ENCODE peak calls at places on chromosomes 13 and 19, in four cellular contexts. One of them, this sample, is unnamed. For H4K20me1, the result is how much of the 10 kb centered on the place peaks cover.

GRCh38 chr13:95714142-95714832 is 37.3 kb downstream of the DNAJC3 start:
- DNase-seq in GM23338: no peak
- DNase-seq in mammary epithelial cell: peak
- DNase-seq in neural progenitor cell: no peak
- DNase-seq in this sample: peak

GRCh38 chr13:51861728-51862300 is at the start of gene CCDC70:
- DNase-seq in GM23338: no peak
- DNase-seq in mammary epithelial cell: peak
- DNase-seq in neural progenitor cell: no peak
- DNase-seq in this sample: no peak

GRCh38 chr13:59823495-59823894 is 340.2 kb downstream of the DIAPH3 start:
- DNase-seq in GM23338: no peak
- DNase-seq in mammary epithelial cell: peak
- DNase-seq in neural progenitor cell: no peak
- DNase-seq in this sample: peak

GRCh38 chr19:10643166-10643967 is 10.8 kb upstream of the ILF3 start:
- DNase-seq in GM23338: no peak
- DNase-seq in mammary epithelial cell: no peak
- DNase-seq in neural progenitor cell: no peak
- DNase-seq in this sample: no peak

GRCh38 chr13:99228737-99229691 is 28.4 kb downstream of the UBAC2 start:
- DNase-seq in GM23338: no peak
- DNase-seq in mammary epithelial cell: peak
- DNase-seq in neural progenitor cell: no peak
- DNase-seq in this sample: peak

GRCh38 chr19:31304877-31305312 is 44.3 kb downstream of the TSHZ3 start:
- DNase-seq in GM23338: no peak
- DNase-seq in mammary epithelial cell: no peak
- DNase-seq in neural progenitor cell: no peak
- DNase-seq in this sample: no peak

GRCh38 chr13:40231311-40231710 is 435.1 kb downstream of the FOXO1 start:
- DNase-seq in GM23338: no peak
- DNase-seq in mammary epithelial cell: no peak
- DNase-seq in neural progenitor cell: no peak
- DNase-seq in this sample: no peak

GRCh38 chr19:50293263-50294004 is 35.7 kb downstream of the KCNC3 start:
- DNase-seq in GM23338: no peak
- DNase-seq in mammary epithelial cell: no peak
- DNase-seq in neural progenitor cell: no peak
- DNase-seq in this sample: no peak

GRCh38 chr19:5372572-5373200 is 32.1 kb upstream of the PTPRS start:
- DNase-seq in GM23338: no peak
- DNase-seq in mammary epithelial cell: no peak
- DNase-seq in neural progenitor cell: no peak
- DNase-seq in this sample: no peak

GRCh38 chr13:86201477-86201876 is 402.3 kb upstream of the SLITRK6 start:
- DNase-seq in GM23338: no peak
- DNase-seq in mammary epithelial cell: no peak
- DNase-seq in neural progenitor cell: no peak
- DNase-seq in this sample: no peak

GRCh38 chr13:32316476-32316875 is 1.2 kb downstream of the BRCA2 start:
- DNase-seq in GM23338: no peak
- DNase-seq in mammary epithelial cell: no peak
- DNase-seq in neural progenitor cell: no peak
- DNase-seq in this sample: no peak

GRCh38 chr19:57558525-57558924 is 1.1 kb downstream of the ZNF550 start:
- DNase-seq in GM23338: peak
- DNase-seq in mammary epithelial cell: no peak
- DNase-seq in neural progenitor cell: no peak
- DNase-seq in this sample: no peak

GRCh38 chr19:50772408-50773311 is 2.4 kb downstream of the GPR32 start:
- DNase-seq in GM23338: peak
- DNase-seq in mammary epithelial cell: no peak
- DNase-seq in neural progenitor cell: no peak
- DNase-seq in this sample: no peak

GRCh38 chr19:47075941-47076340 is 27.5 kb upstream of the TMEM160 start:
- DNase-seq in GM23338: no peak
- DNase-seq in mammary epithelial cell: no peak
- DNase-seq in neural progenitor cell: no peak
- DNase-seq in this sample: no peak

GRCh38 chr19:40811478-40812341 is 12.7 kb downstream of the EGLN2 start:
- DNase-seq in GM23338: peak
- DNase-seq in mammary epithelial cell: no peak
- DNase-seq in neural progenitor cell: peak
- DNase-seq in this sample: no peak
- H2AFZ ChIP-seq in GM23338: peak
- H2AFZ ChIP-seq in mammary epithelial cell: peak
- H2AFZ ChIP-seq in neural progenitor cell: no peak
- H2AFZ ChIP-seq in this sample: no peak

DNA sequence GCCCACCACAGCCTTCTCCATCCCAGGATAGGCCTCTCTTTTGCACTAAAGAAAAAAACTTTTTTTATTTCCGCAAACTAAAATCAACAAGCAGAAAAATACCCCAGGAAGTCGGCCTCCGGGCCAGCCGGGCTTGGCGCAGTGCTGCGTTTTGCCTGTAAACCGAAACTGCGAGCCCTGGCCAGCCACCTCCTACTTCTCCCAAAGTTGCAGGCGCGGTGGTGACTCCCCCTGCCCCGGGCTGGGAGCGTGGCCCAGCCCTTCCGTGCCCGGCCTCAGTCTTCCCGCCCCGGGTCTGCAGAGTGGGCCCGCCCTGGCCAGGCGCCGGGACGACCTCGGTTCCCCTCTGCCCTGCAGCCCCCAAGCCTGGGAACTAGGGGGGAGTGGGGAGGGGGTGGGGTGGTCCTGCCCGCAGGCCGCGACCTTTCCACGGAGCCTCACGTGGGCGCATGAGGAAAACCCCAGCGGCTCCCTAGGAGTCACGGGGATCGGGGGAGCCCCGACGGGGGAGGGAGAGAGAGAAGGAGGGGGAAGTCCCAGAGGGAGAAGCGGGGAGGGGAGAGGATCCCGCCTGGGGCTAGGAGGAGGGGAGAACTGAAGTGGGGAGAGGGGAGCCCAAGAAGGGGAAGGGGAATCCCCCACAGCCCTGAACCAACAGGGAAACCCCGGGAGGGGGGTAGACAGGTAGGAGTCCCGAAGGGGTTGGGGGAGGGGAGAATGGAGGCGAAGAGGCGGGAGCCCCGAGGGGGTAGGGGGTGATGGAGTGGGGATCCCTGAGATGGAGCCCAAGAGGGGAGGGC is 3.0 kb downstream of the GADD45B start:
- DNase-seq in GM23338: peak
- DNase-seq in mammary epithelial cell: peak
- DNase-seq in neural progenitor cell: peak
- DNase-seq in this sample: no peak
- TF ChIP-seq EZH2 in GM23338: no peak
- TF ChIP-seq EZH2 in mammary epithelial cell: no peak
- TF ChIP-seq EZH2 in neural progenitor cell: peak
- TF ChIP-seq EZH2 in this sample: no peak

GRCh38 chr19:4052114-4052992 is 14.3 kb downstream of the ZBTB7A start:
- DNase-seq in GM23338: no peak
- DNase-seq in mammary epithelial cell: peak
- DNase-seq in neural progenitor cell: no peak
- DNase-seq in this sample: no peak
- H4K20me1 ChIP-seq in GM23338: under half
- H4K20me1 ChIP-seq in mammary epithelial cell: under half
- H4K20me1 ChIP-seq in neural progenitor cell: under half
- H4K20me1 ChIP-seq in this sample: under half

GRCh38 chr19:14515501-14516047 is 2.6 kb downstream of the DNAJB1 start:
- DNase-seq in GM23338: no peak
- DNase-seq in mammary epithelial cell: no peak
- DNase-seq in neural progenitor cell: no peak
- DNase-seq in this sample: no peak

GRCh38 chr19:14511245-14511625 is 7.0 kb downstream of the DNAJB1 start:
- DNase-seq in GM23338: no peak
- DNase-seq in mammary epithelial cell: no peak
- DNase-seq in neural progenitor cell: no peak
- DNase-seq in this sample: no peak

GRCh38 chr19:14514215-14514871 is 3.9 kb downstream of the DNAJB1 start:
- DNase-seq in GM23338: no peak
- DNase-seq in mammary epithelial cell: no peak
- DNase-seq in neural progenitor cell: no peak
- DNase-seq in this sample: no peak

GRCh38 chr19:14509382-14509781 is 8.8 kb downstream of the DNAJB1 start:
- DNase-seq in GM23338: no peak
- DNase-seq in mammary epithelial cell: no peak
- DNase-seq in neural progenitor cell: no peak
- DNase-seq in this sample: no peak

GRCh38 chr19:14512420-14512961 is 5.7 kb downstream of the DNAJB1 start:
- DNase-seq in GM23338: no peak
- DNase-seq in mammary epithelial cell: no peak
- DNase-seq in neural progenitor cell: no peak
- DNase-seq in this sample: no peak
- H2AFZ ChIP-seq in GM23338: no peak
- H2AFZ ChIP-seq in mammary epithelial cell: no peak
- H2AFZ ChIP-seq in neural progenitor cell: no peak
- H2AFZ ChIP-seq in this sample: no peak

This sample was measured in keratinocyte.